ENCODE peak calls at places on chromosomes 11 and 22, in nine cellular contexts. X is stimulated activated CD8-positive, alpha-beta memory T cell treated with anti-CD3 and anti-CD28 coated beads, Interleukin-4, amount 100 ng/mL, for 1 hour; D is AG09309; N is neuronal stem cell; S is posterior cingulate gyrus; U is nephron progenitor cell; F is type B pancreatic cell; T is SHP77; G is LHCN-M2. M is an unnamed sample.
A peak's percentile ranks its signal among the peaks of the same experiment; 100 is the strongest.

GRCh38 chr11:34343153-34343552 is 14.7 kb downstream of the ABTB2 start:
- DNase-seq in X (no peak), D (peak; percentile 71), N (no peak), S (no peak), U (no peak), F (no peak), T (no peak), G (peak; percentile 94), M (no peak)

GRCh38 chr22:40070701-40071100 is 75.9 kb downstream of the FAM83F start:
- DNase-seq in X (no peak), D (peak; percentile 24), N (no peak), S (no peak), U (no peak), F (no peak), T (no peak), G (peak; percentile 2), M (no peak)

GRCh38 chr11:60633645-60634044 is 65.8 kb upstream of the MS4A8 start:
- DNase-seq in X (no peak), D (no peak), N (no peak), S (no peak), U (no peak), F (no peak), T (no peak), G (no peak), M (no peak)

GRCh38 chr11:128879817-128880216 is 11.3 kb upstream of the KCNJ5 start:
- DNase-seq in X (no peak), D (no peak), N (no peak), S (no peak), U (no peak), F (no peak), T (no peak), G (no peak), M (no peak)

GRCh38 chr11:44564653-44565007 is 833 bp upstream of the CD82 start:
- DNase-seq in X (no peak), D (peak; percentile 57), N (no peak), S (no peak), U (peak; percentile 27), F (no peak), T (peak; percentile 36), G (peak; percentile 97), M (peak; percentile 69)

GRCh38 chr11:43694477-43694876 is 13.9 kb downstream of the HSD17B12 start:
- DNase-seq in X (no peak), D (no peak), N (no peak), S (no peak), U (no peak), F (no peak), T (no peak), G (no peak), M (no peak)

GRCh38 chr11:82906236-82906635 is 4.7 kb downstream of the DDIAS start:
- DNase-seq in X (no peak), D (peak; percentile 1), N (no peak), S (no peak), U (no peak), F (no peak), T (peak; percentile 4), G (peak; percentile 29), M (peak; percentile 9)

GRCh38 chr22:42321908-42322561 is 51.6 kb upstream of the TCF20 start:
- DNase-seq in X (no peak), D (no peak), N (no peak), S (no peak), U (no peak), F (no peak), T (no peak), G (no peak), M (no peak)

GRCh38 chr11:35347921-35348331 is 71.4 kb downstream of the SLC1A2 start:
- DNase-seq in X (no peak), D (peak; percentile 87), N (no peak), S (no peak), U (no peak), F (no peak), T (no peak), G (no peak), M (peak; percentile 69)